ENCODE peak calls at places on chromosome 1, in five cellular contexts. F, J, N, K and A are unnamed samples.

GRCh38 chr1:165397945-165398344 is 41.4 kb upstream of the LMX1A start:
- DNase-seq in F (peak; percentile 5), J (no peak), N (no peak), K (no peak), A (no peak)

GRCh38 chr1:25694167-25694566 is 77.6 kb downstream of the MAN1C1 start:
- DNase-seq in F (no peak), J (no peak), N (no peak), K (no peak), A (no peak)

GRCh38 chr1:241828576-241828975 is 19.4 kb upstream of the EXO1 start:
- DNase-seq in F (peak; percentile 44), J (no peak), N (no peak), K (no peak), A (no peak)

GRCh38 chr1:56508523-56508983 is 70.8 kb downstream of the PLPP3 start:
- DNase-seq in F (no peak), J (no peak), N (no peak), K (peak; percentile 98), A (no peak)

GRCh38 chr1:28144203-28145135 is 32.0 kb downstream of the PTAFR start:
- DNase-seq in F (peak; percentile 54), J (no peak), N (peak; percentile 52), K (peak; percentile 20), A (no peak)

GRCh38 chr1:43853161-43853921 is 80.3 kb upstream of the ARTN start:
- DNase-seq in F (peak; percentile 37), J (no peak), N (no peak), K (no peak), A (no peak)

GRCh38 chr1:171868217-171868616 is 26.9 kb downstream of the DNM3 start:
- DNase-seq in F (no peak), J (no peak), N (no peak), K (no peak), A (no peak)

GRCh38 chr1:168441745-168442144 is 102.1 kb downstream of the XCL2 start:
- DNase-seq in F (no peak), J (no peak), N (no peak), K (no peak), A (no peak)

GRCh38 chr1:48619529-48619928 is 147.5 kb upstream of the SPATA6 start:
- DNase-seq in F (peak; percentile 18), J (peak; percentile 83), N (no peak), K (no peak), A (no peak)

GRCh38 chr1:89602871-89603404 is 30.0 kb upstream of the LRRC8C start:
- DNase-seq in F (no peak), J (no peak), N (no peak), K (no peak), A (no peak)

GRCh38 chr1:3522564-3523270 is 68.3 kb downstream of the ARHGEF16 start:
- DNase-seq in F (no peak), J (no peak), N (no peak), K (no peak), A (no peak)

GRCh38 chr1:99717005-99717404 is 49.4 kb downstream of the FRRS1 start:
- DNase-seq in F (peak; percentile 57), J (no peak), N (no peak), K (peak; percentile 15), A (no peak)

GRCh38 chr1:176847052-176847451 is 317.5 kb downstream of the ASTN1 start:
- DNase-seq in F (peak; percentile 38), J (no peak), N (no peak), K (no peak), A (no peak)

GRCh38 chr1:40625076-40625475 is 40.4 kb downstream of the RIMS3 start:
- DNase-seq in F (no peak), J (no peak), N (no peak), K (peak; percentile 18), A (no peak)

GRCh38 chr1:213564215-213564659 is 423.5 kb upstream of the PROX1 start:
- DNase-seq in F (peak; percentile 32), J (no peak), N (no peak), K (peak; percentile 79), A (no peak)

GRCh38 chr1:87869563-87869962 is 540.9 kb downstream of the LMO4 start:
- DNase-seq in F (no peak), J (no peak), N (no peak), K (peak; percentile 1), A (no peak)

GRCh38 chr1:21811875-21812305 is at the start of gene LDLRAD2:
- DNase-seq in F (no peak), J (no peak), N (no peak), K (no peak), A (no peak)

GRCh38 chr1:8396912-8397406 is 79.0 kb downstream of the SLC45A1 start:
- DNase-seq in F (peak; percentile 54), J (no peak), N (no peak), K (peak; percentile 38), A (no peak)

GRCh38 chr1:32240140-32240951 is 6.7 kb upstream of the FAM167B start:
- DNase-seq in F (no peak), J (peak; percentile 96), N (no peak), K (no peak), A (no peak)

GRCh38 chr1:27689423-27690173 is 17.6 kb upstream of the IFI6 start:
- DNase-seq in F (no peak), J (no peak), N (no peak), K (no peak), A (no peak)

GRCh38 chr1:41666991-41667631 is 182.6 kb upstream of the EDN2 start:
- DNase-seq in F (no peak), J (no peak), N (no peak), K (no peak), A (peak; percentile 64)

GRCh38 chr1:5731110-5731423 is 261.2 kb downstream of the NPHP4 start:
- DNase-seq in F (no peak), J (no peak), N (no peak), K (no peak), A (no peak)

GRCh38 chr1:42282024-42282579 is 52.9 kb downstream of the FOXJ3 start:
- DNase-seq in F (no peak), J (no peak), N (no peak), K (peak; percentile 3), A (no peak)

GRCh38 chr1:211068976-211069375 is 65.0 kb downstream of the KCNH1 start:
- DNase-seq in F (no peak), J (no peak), N (no peak), K (no peak), A (no peak)

GRCh38 chr1:9687876-9688582 is 36.5 kb downstream of the PIK3CD start:
- DNase-seq in F (peak; percentile 53), J (peak; percentile 75), N (no peak), K (no peak), A (no peak)

GRCh38 chr1:43706598-43707190 is 642 bp upstream of the ST3GAL3 start:
- DNase-seq in F (peak; percentile 50), J (peak; percentile 70), N (no peak), K (peak; percentile 20), A (no peak)

GRCh38 chr1:245361951-245362350 is 207.2 kb downstream of the KIF26B start:
- DNase-seq in F (no peak), J (no peak), N (no peak), K (no peak), A (no peak)

GRCh38 chr1:41844255-41844654 is 74.5 kb downstream of the HIVEP3 start:
- DNase-seq in F (no peak), J (no peak), N (no peak), K (no peak), A (no peak)

GRCh38 chr1:198880397-198880796 is 241.6 kb downstream of the PTPRC start:
- DNase-seq in F (no peak), J (no peak), N (no peak), K (no peak), A (no peak)

GRCh38 chr1:56773341-56774066 is 45.7 kb downstream of the FYB2 start:
- DNase-seq in F (no peak), J (no peak), N (no peak), K (peak; percentile 25), A (no peak)

GRCh38 chr1:43783671-43784205 is 76.4 kb downstream of the ST3GAL3 start:
- DNase-seq in F (peak; percentile 43), J (no peak), N (no peak), K (no peak), A (no peak)

GRCh38 chr1:201084171-201084766 is 28.0 kb downstream of the CACNA1S start:
- DNase-seq in F (no peak), J (no peak), N (no peak), K (no peak), A (no peak)

GRCh38 chr1:24341260-24341659 is 22.1 kb downstream of the GRHL3 start:
- DNase-seq in F (no peak), J (no peak), N (no peak), K (no peak), A (no peak)

GRCh38 chr1:177567393-177567792 is 396.6 kb downstream of the BRINP2 start:
- DNase-seq in F (no peak), J (no peak), N (no peak), K (peak; percentile 2), A (no peak)

GRCh38 chr1:40760984-40761383 is 22.6 kb upstream of the KCNQ4 start:
- DNase-seq in F (no peak), J (no peak), N (no peak), K (no peak), A (no peak)

GRCh38 chr1:27049607-27050006 is 37.0 kb upstream of the TENT5B start:
- DNase-seq in F (peak; percentile 75), J (no peak), N (no peak), K (no peak), A (no peak)

GRCh38 chr1:234731371-234732085 is 121.5 kb upstream of the IRF2BP2 start:
- DNase-seq in F (no peak), J (no peak), N (peak; percentile 62), K (peak; percentile 59), A (peak; percentile 52)

GRCh38 chr1:177310326-177310725 is 139.6 kb downstream of the BRINP2 start:
- DNase-seq in F (no peak), J (no peak), N (no peak), K (no peak), A (no peak)

GRCh38 chr1:231563253-231563652 is 34.8 kb downstream of the TSNAX start:
- DNase-seq in F (no peak), J (no peak), N (no peak), K (no peak), A (no peak)
- TF ChIP-seq TAF1 in F (no peak), J (no peak), N (no peak), K (no peak), A (no peak)

DNA sequence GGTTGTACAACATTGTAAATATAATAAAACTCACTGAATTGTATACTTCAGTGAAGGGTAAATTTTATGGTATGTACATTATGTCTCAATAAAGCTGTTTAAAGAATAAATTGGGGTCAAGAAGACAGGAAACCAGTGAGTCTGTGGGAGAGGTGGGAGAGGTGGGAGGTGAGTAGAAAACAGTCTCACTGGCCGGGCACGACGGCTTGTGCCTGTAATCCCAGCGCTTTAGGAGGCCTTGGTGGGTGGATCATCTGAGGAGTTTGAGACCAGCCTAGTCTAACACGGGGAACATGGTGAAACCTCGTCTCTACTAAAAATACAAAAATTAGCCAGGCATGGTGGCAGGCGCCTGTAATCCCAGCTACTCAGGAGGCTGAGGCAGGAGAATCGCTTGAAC is 4.2 kb downstream of the MTMR11 start:
- DNase-seq in F (no peak), J (no peak), N (no peak), K (no peak), A (no peak)
- TF ChIP-seq POLR2A in F (no peak), J (no peak), N (no peak), K (no peak), A (no peak)

GRCh38 chr1:228691926-228692325 is 43.4 kb upstream of the RHOU start:
- DNase-seq in F (peak; percentile 44), J (no peak), N (no peak), K (peak; percentile 72), A (no peak)
- TF ChIP-seq POLR2AphosphoS5 in F (no peak), J (no peak), N (no peak), K (no peak), A (no peak)

GRCh38 chr1:233016798-233017197 is 66.4 kb downstream of the NTPCR start:
- DNase-seq in F (no peak), J (no peak), N (no peak), K (no peak), A (no peak)
- TF ChIP-seq TAF1 in F (no peak), J (no peak), N (no peak), K (no peak), A (no peak)